ENCODE peak calls at places on chromosomes 4 and X, in four cellular contexts. V, E, U and I are unnamed samples.

GRCh38 chr4:188008377-188008776 is 12.8 kb downstream of the ZFP42 start:
- DNase-seq in V (no peak), E (no peak), U (no peak), I (no peak)

GRCh38 chrX:6558979-6559378 is 24.1 kb upstream of the VCX3A start:
- DNase-seq in V (no peak), E (no peak), U (no peak), I (no peak)

GRCh38 chrX:107687445-107687844 is 59.1 kb downstream of the PRPS1 start:
- DNase-seq in V (no peak), E (no peak), U (no peak), I (no peak)

GRCh38 chr4:95929448-95930064 is 89.7 kb downstream of the PDHA2 start:
- DNase-seq in V (no peak), E (no peak), U (no peak), I (no peak)

GRCh38 chr4:577499-578450 is 1.7 kb upstream of the TMEM271 start:
- DNase-seq in V (no peak), E (no peak), U (no peak), I (no peak)

GRCh38 chr4:139595989-139596679 is 40.1 kb upstream of the SETD7 start:
- DNase-seq in V (no peak), E (peak; percentile 69), U (peak; percentile 70), I (no peak)

GRCh38 chr4:8296491-8296890 is 26.9 kb downstream of the HTRA3 start:
- DNase-seq in V (no peak), E (peak; percentile 45), U (peak; percentile 14), I (peak; percentile 41)

GRCh38 chr4:8821151-8821950 is 50.3 kb downstream of the HMX1 start:
- DNase-seq in V (no peak), E (peak; percentile 29), U (no peak), I (peak; percentile 39)

GRCh38 chr4:8320386-8320750 is 50.8 kb downstream of the HTRA3 start:
- DNase-seq in V (no peak), E (peak; percentile 39), U (no peak), I (peak; percentile 35)

GRCh38 chrX:108511721-108512120 is 72.1 kb downstream of the COL4A5 start:
- DNase-seq in V (no peak), E (no peak), U (no peak), I (no peak)

GRCh38 chr4:118032691-118033090 is 1.6 kb upstream of the NDST3 start:
- DNase-seq in V (no peak), E (no peak), U (no peak), I (no peak)

GRCh38 chrX:113274801-113275200 is 434.2 kb upstream of the AMOT start:
- DNase-seq in V (no peak), E (no peak), U (no peak), I (no peak)

GRCh38 chr4:168879178-168879577 is 130.9 kb downstream of the CBR4 start:
- DNase-seq in V (no peak), E (no peak), U (no peak), I (no peak)

GRCh38 chr4:158159054-158159717 is 13.6 kb downstream of the GASK1B start:
- DNase-seq in V (no peak), E (no peak), U (no peak), I (no peak)

GRCh38 chr4:55037728-55038127 is 87.7 kb downstream of the KDR start:
- DNase-seq in V (no peak), E (no peak), U (no peak), I (no peak)

GRCh38 chr4:86670739-86671138 is 76.6 kb downstream of the PTPN13 start:
- DNase-seq in V (no peak), E (no peak), U (no peak), I (no peak)

GRCh38 chr4:94961420-94961819 is 203.7 kb downstream of the BMPR1B start:
- DNase-seq in V (no peak), E (no peak), U (no peak), I (no peak)

GRCh38 chr4:7904942-7905341 is 34.7 kb downstream of the AFAP1 start:
- DNase-seq in V (no peak), E (no peak), U (no peak), I (no peak)

GRCh38 chr4:105710678-105711077 is 2.1 kb downstream of the GSTCD start:
- DNase-seq in V (no peak), E (no peak), U (no peak), I (no peak)

GRCh38 chrX:19791562-19791961 is 95.8 kb downstream of the SH3KBP1 start:
- DNase-seq in V (no peak), E (no peak), U (no peak), I (no peak)

GRCh38 chr4:175166020-175166419 is 247.9 kb downstream of the ADAM29 start:
- DNase-seq in V (no peak), E (no peak), U (no peak), I (no peak)

GRCh38 chr4:8507624-8508023 is 67.0 kb downstream of the TRMT44 start:
- DNase-seq in V (no peak), E (no peak), U (no peak), I (no peak)

GRCh38 chr4:109026588-109026987 is 263.7 kb upstream of the ETNPPL start:
- DNase-seq in V (no peak), E (no peak), U (no peak), I (no peak)

GRCh38 chr4:114249561-114250356 is 270.3 kb upstream of the ARSJ start:
- DNase-seq in V (no peak), E (no peak), U (no peak), I (no peak)

GRCh38 chr4:25172964-25173917 is 13.0 kb upstream of the SEPSECS start:
- DNase-seq in V (no peak), E (no peak), U (peak; percentile 56), I (no peak)

GRCh38 chrX:989959-990510 is 222.4 kb downstream of the CRLF2 start:
- DNase-seq in V (peak; percentile 88), E (peak; percentile 91), U (no peak), I (peak; percentile 30)

GRCh38 chr4:53777244-53777984 is 186.1 kb upstream of the LNX1 start:
- DNase-seq in V (no peak), E (no peak), U (no peak), I (no peak)

GRCh38 chrX:132704769-132705168 is 215.9 kb upstream of the MBNL3 start:
- DNase-seq in V (no peak), E (no peak), U (no peak), I (no peak)

GRCh38 chrX:154712781-154713391 is 38.0 kb downstream of the GAB3 start:
- DNase-seq in V (no peak), E (no peak), U (no peak), I (no peak)

GRCh38 chrX:40224658-40225057 is 126.9 kb upstream of the BCOR start:
- DNase-seq in V (no peak), E (no peak), U (no peak), I (no peak)

GRCh38 chrX:140317462-140317861 is 187.4 kb downstream of the SOX3 start:
- DNase-seq in V (no peak), E (no peak), U (no peak), I (no peak)

GRCh38 chr4:138047290-138047689 is 194.9 kb downstream of the SLC7A11 start:
- DNase-seq in V (no peak), E (no peak), U (no peak), I (no peak)

DNA sequence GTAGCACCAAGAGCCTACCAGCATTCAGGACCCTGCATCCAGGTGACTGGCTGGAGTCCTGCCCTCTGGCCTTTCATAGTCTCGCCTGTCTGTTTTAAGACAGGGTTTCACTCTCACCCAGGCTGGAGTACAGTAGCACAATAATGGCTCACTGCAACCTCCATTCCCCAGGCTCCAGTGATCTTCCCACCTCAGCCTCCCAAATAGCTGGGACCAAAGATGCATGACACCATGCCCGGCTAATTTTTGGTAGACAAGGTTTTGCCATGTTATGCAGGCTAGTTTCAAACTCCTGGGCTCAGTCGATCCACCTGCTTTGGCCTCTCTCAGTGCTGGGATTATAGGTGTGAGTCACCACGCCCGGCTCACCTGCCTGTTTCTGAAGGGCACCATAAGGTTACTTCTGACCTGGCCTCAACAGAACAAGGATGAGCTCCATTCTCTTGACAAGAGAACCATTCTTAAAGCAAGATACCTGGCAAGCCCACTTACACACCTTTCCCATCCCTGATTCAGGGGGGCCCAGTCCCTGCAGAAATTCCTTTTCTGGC is 6.7 kb downstream of the RPS4X start:
- DNase-seq in V (no peak), E (no peak), U (no peak), I (no peak)
- H3K4me1 ChIP-seq in V (no peaks in the 10 kb centered on the region), E (peaks cover 6% of the 10 kb centered on the region), U (no peaks in the 10 kb centered on the region), I (no peaks in the 10 kb centered on the region)

DNA sequence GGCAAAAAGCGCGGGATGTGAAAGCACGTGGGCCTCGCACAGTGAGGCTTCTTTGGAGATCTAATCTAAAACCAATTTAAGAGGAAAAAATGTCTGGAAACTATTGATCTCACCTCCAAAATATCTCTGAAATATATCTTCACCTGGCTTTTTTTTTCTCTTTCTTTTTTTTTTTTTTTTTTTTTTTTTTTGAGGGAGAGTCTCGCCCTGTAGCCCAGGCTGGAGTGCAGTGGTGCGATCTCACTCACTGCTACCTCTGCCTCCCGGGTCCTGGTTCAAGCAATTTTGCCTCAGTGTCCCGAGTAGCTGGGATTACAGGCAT is 383 bp upstream of the ZMAT1 start:
- DNase-seq in V (no peak), E (no peak), U (no peak), I (no peak)
- H3K4me3 ChIP-seq in V (no peak overlapping the region), E (peak overlapping the region; percentile 73), U (peak overlapping the region; percentile 67), I (peak overlapping the region; percentile 60)

DNA sequence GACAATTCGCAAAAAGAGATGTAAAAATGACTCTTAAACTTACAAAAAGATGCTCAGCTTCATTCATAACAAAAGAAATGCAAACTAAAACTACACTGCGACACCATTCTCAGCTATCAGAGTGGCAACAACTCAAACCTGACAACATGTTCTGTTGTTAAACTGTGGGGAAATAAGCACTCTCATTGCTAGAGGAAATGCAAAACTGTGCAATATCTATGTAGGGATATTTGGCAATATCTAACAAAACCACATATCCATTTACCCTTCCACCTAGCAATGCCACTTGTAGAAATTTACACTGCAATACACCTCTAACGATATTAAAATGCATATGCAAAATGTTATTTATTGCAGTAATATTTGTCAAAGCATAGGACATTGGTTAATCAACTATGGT is 78.3 kb upstream of the EGFL6 start:
- DNase-seq in V (no peak), E (no peak), U (no peak), I (no peak)
- H3K4me1 ChIP-seq in V (no peaks in the 10 kb centered on the region), E (peaks cover 4% of the 10 kb centered on the region), U (no peaks in the 10 kb centered on the region), I (peaks cover 2% of the 10 kb centered on the region)

GRCh38 chrX:16786791-16787735 is 797 bp downstream of the TXLNG start:
- DNase-seq in V (peak; percentile 74), E (peak; percentile 65), U (no peak), I (peak; percentile 69)
- H3K4me3 ChIP-seq in V (peak overlapping the region; percentile 24), E (peak overlapping the region; percentile 87), U (peak overlapping the region; percentile 69), I (peak overlapping the region; percentile 60)

GRCh38 chr4:41122775-41123174 is 91.6 kb downstream of the APBB2 start:
- DNase-seq in V (no peak), E (no peak), U (no peak), I (no peak)
- H3K4me1 ChIP-seq in V (peaks cover 13% of the 10 kb centered on the region), E (no peaks in the 10 kb centered on the region), U (peaks cover 36% of the 10 kb centered on the region), I (peaks cover 27% of the 10 kb centered on the region)

GRCh38 chrX:115896362-115896761 is 274.2 kb upstream of the AGTR2 start:
- DNase-seq in V (no peak), E (peak; percentile 13), U (no peak), I (no peak)

GRCh38 chrX:115894087-115894486 is 276.5 kb upstream of the AGTR2 start:
- DNase-seq in V (no peak), E (peak; percentile 53), U (no peak), I (no peak)

GRCh38 chrX:115892056-115892708 is 278.4 kb upstream of the AGTR2 start:
- DNase-seq in V (no peak), E (peak; percentile 23), U (no peak), I (no peak)

GRCh38 chrX:115895678-115896329 is 274.7 kb upstream of the AGTR2 start:
- DNase-seq in V (no peak), E (peak; percentile 38), U (no peak), I (no peak)

GRCh38 chrX:115892787-115893671 is 277.5 kb upstream of the AGTR2 start:
- DNase-seq in V (peak; percentile 57), E (peak; percentile 77), U (no peak), I (no peak)
- H3K4me3 ChIP-seq in V (no peak overlapping the region), E (peak overlapping the region; percentile 64), U (no peak overlapping the region), I (no peak overlapping the region)

GRCh38 chr4:88030565-88031310 is 23.3 kb downstream of the PKD2 start:
- DNase-seq in V (no peak), E (no peak), U (no peak), I (no peak)
- H3K4me1 ChIP-seq in V (no peaks in the 10 kb centered on the region), E (peaks cover 6% of the 10 kb centered on the region), U (no peaks in the 10 kb centered on the region), I (peaks cover 9% of the 10 kb centered on the region)